ENCODE peak calls at places on chromosomes 6 and 20, in seven cellular contexts. X is thyroid gland, N is tibial nerve, S is ovary, E is lower leg skin, A is HepG2, C is breast epithelium. Y is an unnamed sample.

GRCh38 chr20:41476013-41476441 is 109.4 kb upstream of the EMILIN3 start:
- DNase-seq in N (peak; percentile 40), A (no peak), S (peak; percentile 32), C (no peak), X (peak; percentile 40), E (no peak), Y (no peak)

GRCh38 chr6:158322724-158323560 is 10.7 kb downstream of the TULP4 start:
- DNase-seq in A (peak; percentile 97), N (no peak), X (no peak), C (no peak), S (no peak), E (no peak), Y (no peak)

GRCh38 chr6:2795960-2796359 is 30.8 kb downstream of the WRNIP1 start:
- DNase-seq in E (no peak), X (no peak), A (no peak), S (no peak), N (no peak), C (no peak), Y (no peak)

GRCh38 chr6:169962604-169963469 is 211.4 kb downstream of the ERMARD start:
- DNase-seq in S (no peak), A (no peak), X (no peak), E (peak; percentile 82), C (no peak), N (no peak), Y (no peak)

GRCh38 chr6:50030350-50030749 is 8.6 kb upstream of the DEFB110 start:
- DNase-seq in A (no peak), N (no peak), E (no peak), X (no peak), S (no peak), C (no peak), Y (no peak)

GRCh38 chr20:25278636-25279361 is 30.9 kb downstream of the PYGB start:
- DNase-seq in S (peak; percentile 14), E (peak; percentile 84), N (no peak), C (peak; percentile 50), A (no peak), X (peak; percentile 0), Y (no peak)

GRCh38 chr6:21870071-21870729 is 276.6 kb downstream of the SOX4 start:
- DNase-seq in E (no peak), C (no peak), X (no peak), A (no peak), N (no peak), S (no peak), Y (no peak)

GRCh38 chr6:158628542-158628941 is 16.0 kb downstream of the DYNLT1 start:
- DNase-seq in X (no peak), A (no peak), C (no peak), N (no peak), E (peak; percentile 62), S (no peak), Y (no peak)

GRCh38 chr6:1846611-1847010 is 236.9 kb downstream of the FOXC1 start:
- DNase-seq in X (no peak), C (no peak), N (no peak), A (no peak), S (no peak), E (no peak), Y (no peak)

GRCh38 chr6:46491201-46491788 is at the start of gene RCAN2:
- DNase-seq in E (peak; percentile 91), X (peak; percentile 84), N (peak; percentile 16), A (peak; percentile 27), C (peak; percentile 52), S (peak; percentile 78), Y (no peak)

GRCh38 chr6:136158398-136158797 is 91.7 kb downstream of the MTFR2 start:
- DNase-seq in X (peak; percentile 59), S (peak; percentile 78), N (peak; percentile 21), C (no peak), A (no peak), E (no peak), Y (no peak)
- TF ChIP-seq CTCF in X (no peak), S (no peak), N (no peak), C (no peak), A (no peak), E (no peak), Y (peak; percentile 11)

DNA sequence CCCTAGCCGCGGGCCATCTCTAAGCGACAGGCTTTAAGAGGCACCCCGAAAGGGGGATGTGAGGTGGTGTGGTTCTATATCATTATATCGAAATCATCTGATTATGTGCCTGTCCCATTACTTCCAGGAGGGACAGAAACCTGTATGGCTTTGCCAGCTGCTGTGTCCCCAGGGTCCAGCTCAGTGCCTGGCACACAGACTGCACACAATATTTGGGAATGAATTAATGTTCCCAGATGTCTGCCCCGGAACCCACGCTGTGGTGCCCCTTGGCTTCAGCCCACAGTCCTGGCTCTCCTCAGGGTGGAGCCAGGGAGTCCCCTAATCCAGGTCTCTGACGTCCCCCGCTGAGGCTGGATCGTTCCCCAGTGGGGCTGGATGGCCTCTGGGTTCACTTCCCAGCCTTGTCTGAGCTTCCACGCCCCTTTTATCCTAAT is 8.9 kb upstream of the AHCY start:
- DNase-seq in X (no peak), C (no peak), S (no peak), E (no peak), A (no peak), N (no peak), Y (no peak)
- H3K4me3 ChIP-seq in X (no peak overlapping the region), C (no peak overlapping the region), S (no peak overlapping the region), E (no peak overlapping the region), A (peak overlapping the region; percentile 53), N (no peak overlapping the region), Y (peak overlapping the region; percentile 27)

GRCh38 chr20:2507464-2507863 is 1.3 kb downstream of the ZNF343 start:
- DNase-seq in S (no peak), X (no peak), A (no peak), N (no peak), E (no peak), C (no peak), Y (no peak)

GRCh38 chr20:2509794-2510193 is 1.1 kb upstream of the ZNF343 start:
- DNase-seq in A (peak; percentile 45), C (no peak), S (no peak), X (no peak), E (no peak), N (no peak), Y (no peak)

GRCh38 chr20:2507875-2508630 is 662 bp downstream of the ZNF343 start:
- DNase-seq in S (no peak), C (no peak), A (peak; percentile 24), E (no peak), N (no peak), X (no peak), Y (no peak)

GRCh38 chr20:2509468-2509781 is 710 bp upstream of the ZNF343 start:
- DNase-seq in S (no peak), A (no peak), N (no peak), C (no peak), X (peak; percentile 2), E (no peak), Y (no peak)

DNA sequence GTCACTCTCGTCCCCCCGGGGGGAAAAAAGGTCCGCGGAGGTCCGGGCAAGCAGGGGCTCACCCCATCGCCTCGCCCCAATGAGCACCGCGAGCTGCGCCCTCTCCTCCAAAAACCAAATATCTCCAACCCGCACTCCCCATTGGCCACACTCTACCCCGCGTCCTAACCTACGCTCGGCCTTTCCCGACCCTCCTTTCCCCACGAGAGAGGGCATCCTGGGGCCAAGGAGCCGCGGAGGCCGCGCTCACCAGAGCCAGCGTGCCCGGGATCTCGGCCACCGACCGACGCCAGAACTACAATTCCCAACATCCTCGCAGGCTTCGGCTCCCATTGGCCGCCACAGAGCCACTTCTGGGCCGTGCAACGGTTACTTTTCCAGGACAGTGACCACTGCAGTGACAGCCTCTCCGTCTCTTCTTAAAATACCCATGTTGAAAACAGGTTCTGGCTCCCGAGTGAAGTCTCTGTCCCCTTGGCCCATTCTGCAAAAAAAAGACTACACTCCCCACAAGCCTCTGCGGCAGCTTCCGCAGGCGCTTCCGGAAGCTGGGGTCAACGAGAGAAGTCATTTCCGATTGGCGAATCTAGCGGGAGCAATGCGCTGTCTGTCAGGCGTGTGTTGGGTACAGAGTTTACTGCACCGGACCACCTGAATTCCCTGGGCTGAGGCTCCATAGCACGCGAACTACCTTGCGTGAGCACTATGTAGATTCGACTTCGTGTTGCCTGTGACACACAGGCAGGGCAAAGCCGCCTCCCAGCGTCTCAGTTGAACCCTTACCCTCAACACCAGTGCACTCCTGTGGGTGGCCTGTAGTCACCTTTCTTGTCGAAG is at the start of gene ZNF343:
- DNase-seq in A (peak; percentile 95), S (peak; percentile 80), N (peak; percentile 74), X (peak; percentile 80), E (peak; percentile 96), C (peak; percentile 73), Y (peak; percentile 34)
- TF ChIP-seq POLR2A in A (peak; percentile 94), S (peak; percentile 46), N (peak; percentile 52), X (no peak), E (no peak), C (no peak), Y (peak; percentile 55)

DNA sequence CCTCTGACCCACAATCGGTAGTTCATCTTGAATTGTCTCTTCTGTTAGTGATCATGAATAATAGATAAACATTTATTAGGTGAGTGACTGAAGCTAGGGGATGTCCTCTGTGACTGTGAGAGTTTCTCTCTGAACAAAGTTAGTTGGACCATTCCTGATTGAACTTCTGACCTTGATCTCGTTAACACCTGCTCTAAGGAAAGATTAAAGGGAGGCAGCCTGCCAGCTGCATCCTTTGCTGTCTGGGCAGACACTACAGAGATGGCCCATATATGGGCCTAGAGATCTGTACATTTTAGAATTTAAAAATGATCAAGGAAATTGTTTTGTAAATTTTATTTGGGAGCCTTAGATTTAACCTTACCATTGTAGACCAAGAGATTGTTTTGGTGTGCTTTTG is 27.4 kb downstream of the MAPK14 start:
- DNase-seq in C (no peak), E (no peak), X (no peak), S (no peak), A (no peak), N (no peak), Y (no peak)
- TF ChIP-seq CTCF in C (no peak), E (no peak), X (no peak), S (no peak), A (no peak), N (no peak), Y (no peak)

DNA sequence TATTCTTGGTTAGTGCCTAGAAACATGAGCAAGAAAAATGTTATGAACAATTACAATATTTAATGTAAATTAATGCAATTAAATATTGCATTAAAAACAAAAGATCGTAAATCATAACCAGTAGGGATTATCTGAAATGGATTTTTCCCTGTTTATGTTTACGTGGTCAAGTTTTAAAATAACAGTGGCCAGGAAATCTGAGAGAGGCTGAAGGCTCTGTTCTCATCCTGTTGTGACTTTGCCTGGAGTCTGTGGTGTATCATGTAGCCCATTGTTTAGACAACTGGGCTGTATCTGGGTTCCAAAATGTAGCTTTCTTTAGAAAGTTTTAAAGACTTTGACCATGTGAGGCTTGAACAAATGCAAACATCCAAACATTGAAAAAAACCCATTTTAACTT is 2.4 kb downstream of the MYO6 start:
- DNase-seq in C (no peak), N (no peak), S (no peak), X (no peak), A (no peak), E (no peak), Y (no peak)
- H3K4me3 ChIP-seq in C (no peak overlapping the region), N (no peak overlapping the region), S (no peak overlapping the region), X (no peak overlapping the region), A (no peak overlapping the region), E (no peak overlapping the region), Y (peak overlapping the region; percentile 95)

Y was measured in esophagus squamous epithelium.